ENCODE peak calls at places on chromosomes 4 and X, in seven cellular contexts. One of them, this sample, is unnamed.

GRCh38 chrX:16188687-16189086 is 21.4 kb downstream of the MAGEB17 start:
- DNase-seq in HFF-Myc: no peak
- DNase-seq in lower leg skin: no peak
- DNase-seq in prostate gland: no peak
- DNase-seq in NB4: no peak
- DNase-seq in neuronal stem cell: no peak
- DNase-seq in MM.1S: no peak
- DNase-seq in this sample: peak

GRCh38 chrX:12349201-12349600 is 210.9 kb downstream of the FRMPD4 start:
- DNase-seq in HFF-Myc: no peak
- DNase-seq in lower leg skin: no peak
- DNase-seq in prostate gland: no peak
- DNase-seq in NB4: no peak
- DNase-seq in neuronal stem cell: no peak
- DNase-seq in MM.1S: no peak
- DNase-seq in this sample: no peak

GRCh38 chr4:183142566-183143545 is 43.8 kb downstream of the WWC2 start:
- DNase-seq in HFF-Myc: peak
- DNase-seq in lower leg skin: peak
- DNase-seq in prostate gland: peak
- DNase-seq in NB4: peak
- DNase-seq in neuronal stem cell: no peak
- DNase-seq in MM.1S: no peak
- DNase-seq in this sample: peak

GRCh38 chr4:30380404-30380998 is 339.7 kb upstream of the PCDH7 start:
- DNase-seq in HFF-Myc: peak
- DNase-seq in lower leg skin: no peak
- DNase-seq in prostate gland: peak
- DNase-seq in NB4: peak
- DNase-seq in neuronal stem cell: peak
- DNase-seq in MM.1S: peak
- DNase-seq in this sample: peak

GRCh38 chr4:100175853-100176252 is 14.4 kb downstream of the DDIT4L start:
- DNase-seq in HFF-Myc: no peak
- DNase-seq in lower leg skin: no peak
- DNase-seq in prostate gland: no peak
- DNase-seq in NB4: no peak
- DNase-seq in neuronal stem cell: no peak
- DNase-seq in MM.1S: no peak
- DNase-seq in this sample: no peak

GRCh38 chr4:23759066-23759465 is 130.8 kb downstream of the PPARGC1A start:
- DNase-seq in HFF-Myc: no peak
- DNase-seq in lower leg skin: no peak
- DNase-seq in prostate gland: no peak
- DNase-seq in NB4: no peak
- DNase-seq in neuronal stem cell: no peak
- DNase-seq in MM.1S: no peak
- DNase-seq in this sample: no peak

GRCh38 chrX:139903229-139903628 is 29.6 kb downstream of the ATP11C start:
- DNase-seq in HFF-Myc: no peak
- DNase-seq in lower leg skin: no peak
- DNase-seq in prostate gland: no peak
- DNase-seq in NB4: no peak
- DNase-seq in neuronal stem cell: no peak
- DNase-seq in MM.1S: no peak
- DNase-seq in this sample: no peak

GRCh38 chrX:41333994-41334865 is at the start of gene DDX3X:
- DNase-seq in HFF-Myc: peak
- DNase-seq in lower leg skin: peak
- DNase-seq in prostate gland: peak
- DNase-seq in NB4: peak
- DNase-seq in neuronal stem cell: peak
- DNase-seq in MM.1S: peak
- DNase-seq in this sample: peak

GRCh38 chr4:152014280-152014679 is 253.5 kb upstream of the GATB start:
- DNase-seq in HFF-Myc: no peak
- DNase-seq in lower leg skin: no peak
- DNase-seq in prostate gland: no peak
- DNase-seq in NB4: no peak
- DNase-seq in neuronal stem cell: no peak
- DNase-seq in MM.1S: peak
- DNase-seq in this sample: no peak

GRCh38 chr4:111283066-111283677 is 660.3 kb upstream of the PITX2 start:
- DNase-seq in HFF-Myc: peak
- DNase-seq in lower leg skin: peak
- DNase-seq in prostate gland: peak
- DNase-seq in NB4: peak
- DNase-seq in neuronal stem cell: peak
- DNase-seq in MM.1S: peak
- DNase-seq in this sample: peak

GRCh38 chrX:114201622-114202021 is 382.3 kb upstream of the HTR2C start:
- DNase-seq in HFF-Myc: no peak
- DNase-seq in lower leg skin: no peak
- DNase-seq in prostate gland: no peak
- DNase-seq in NB4: no peak
- DNase-seq in neuronal stem cell: no peak
- DNase-seq in MM.1S: no peak
- DNase-seq in this sample: no peak

GRCh38 chrX:7889680-7890079 is 37.5 kb downstream of the PNPLA4 start:
- DNase-seq in HFF-Myc: no peak
- DNase-seq in lower leg skin: no peak
- DNase-seq in prostate gland: no peak
- DNase-seq in NB4: no peak
- DNase-seq in neuronal stem cell: no peak
- DNase-seq in MM.1S: peak
- DNase-seq in this sample: peak

GRCh38 chr4:17722361-17722710 is 59.1 kb downstream of the FAM184B start:
- DNase-seq in HFF-Myc: no peak
- DNase-seq in lower leg skin: peak
- DNase-seq in prostate gland: no peak
- DNase-seq in NB4: no peak
- DNase-seq in neuronal stem cell: no peak
- DNase-seq in MM.1S: no peak
- DNase-seq in this sample: peak

GRCh38 chrX:58025979-58026378 is 115.7 kb upstream of the ZXDA start:
- DNase-seq in HFF-Myc: no peak
- DNase-seq in lower leg skin: no peak
- DNase-seq in prostate gland: peak
- DNase-seq in NB4: peak
- DNase-seq in neuronal stem cell: no peak
- DNase-seq in MM.1S: peak
- DNase-seq in this sample: peak

GRCh38 chr4:138062929-138063328 is 179.2 kb downstream of the SLC7A11 start:
- DNase-seq in HFF-Myc: no peak
- DNase-seq in lower leg skin: no peak
- DNase-seq in prostate gland: no peak
- DNase-seq in NB4: no peak
- DNase-seq in neuronal stem cell: no peak
- DNase-seq in MM.1S: no peak
- DNase-seq in this sample: peak

GRCh38 chr4:188975271-188975670 is 836.0 kb downstream of the TRIML1 start:
- DNase-seq in HFF-Myc: no peak
- DNase-seq in lower leg skin: no peak
- DNase-seq in prostate gland: no peak
- DNase-seq in NB4: no peak
- DNase-seq in neuronal stem cell: no peak
- DNase-seq in MM.1S: no peak
- DNase-seq in this sample: no peak

GRCh38 chrX:21847342-21847741 is 7.9 kb downstream of the MBTPS2 start:
- DNase-seq in HFF-Myc: no peak
- DNase-seq in lower leg skin: no peak
- DNase-seq in prostate gland: no peak
- DNase-seq in NB4: no peak
- DNase-seq in neuronal stem cell: no peak
- DNase-seq in MM.1S: no peak
- DNase-seq in this sample: no peak

GRCh38 chr4:143531773-143532491 is 18.4 kb downstream of the SMARCA5 start:
- DNase-seq in HFF-Myc: no peak
- DNase-seq in lower leg skin: no peak
- DNase-seq in prostate gland: no peak
- DNase-seq in NB4: no peak
- DNase-seq in neuronal stem cell: no peak
- DNase-seq in MM.1S: no peak
- DNase-seq in this sample: peak

GRCh38 chr4:1055721-1056590 is 44.5 kb downstream of the FGFRL1 start:
- DNase-seq in HFF-Myc: no peak
- DNase-seq in lower leg skin: peak
- DNase-seq in prostate gland: peak
- DNase-seq in NB4: peak
- DNase-seq in neuronal stem cell: no peak
- DNase-seq in MM.1S: no peak
- DNase-seq in this sample: no peak

GRCh38 chr4:8121236-8122015 is 37.2 kb downstream of the ABLIM2 start:
- DNase-seq in HFF-Myc: no peak
- DNase-seq in lower leg skin: no peak
- DNase-seq in prostate gland: no peak
- DNase-seq in NB4: no peak
- DNase-seq in neuronal stem cell: no peak
- DNase-seq in MM.1S: no peak
- DNase-seq in this sample: no peak

GRCh38 chr4:8122746-8123145 is 35.9 kb downstream of the ABLIM2 start:
- DNase-seq in HFF-Myc: no peak
- DNase-seq in lower leg skin: no peak
- DNase-seq in prostate gland: no peak
- DNase-seq in NB4: no peak
- DNase-seq in neuronal stem cell: no peak
- DNase-seq in MM.1S: no peak
- DNase-seq in this sample: no peak

GRCh38 chr4:8118531-8118930 is 40.1 kb downstream of the ABLIM2 start:
- DNase-seq in HFF-Myc: no peak
- DNase-seq in lower leg skin: no peak
- DNase-seq in prostate gland: no peak
- DNase-seq in NB4: no peak
- DNase-seq in neuronal stem cell: no peak
- DNase-seq in MM.1S: no peak
- DNase-seq in this sample: no peak

GRCh38 chr4:8119877-8120276 is 38.7 kb downstream of the ABLIM2 start:
- DNase-seq in HFF-Myc: no peak
- DNase-seq in lower leg skin: no peak
- DNase-seq in prostate gland: no peak
- DNase-seq in NB4: no peak
- DNase-seq in neuronal stem cell: no peak
- DNase-seq in MM.1S: no peak
- DNase-seq in this sample: no peak

DNA sequence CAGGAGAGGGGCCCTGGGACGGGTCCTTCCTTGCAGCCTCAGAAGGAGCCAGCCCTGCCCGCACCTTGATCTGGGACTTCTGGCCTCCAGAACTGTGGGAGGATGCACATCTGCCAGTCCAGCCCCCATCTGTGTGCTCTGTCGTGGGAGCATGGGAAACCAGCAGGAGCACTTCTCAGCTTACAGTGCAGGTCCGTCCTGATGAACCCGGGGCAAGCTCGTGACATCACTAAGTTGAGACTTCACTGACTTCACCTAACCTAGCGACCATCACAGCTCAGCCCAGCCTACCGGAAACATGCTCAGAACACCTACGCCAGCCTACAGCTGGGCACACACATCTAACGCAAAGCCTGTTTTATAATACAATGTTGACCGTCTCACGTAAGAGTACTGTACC is 38.1 kb downstream of the ABLIM2 start:
- DNase-seq in HFF-Myc: no peak
- DNase-seq in lower leg skin: no peak
- DNase-seq in prostate gland: no peak
- DNase-seq in NB4: no peak
- DNase-seq in neuronal stem cell: no peak
- DNase-seq in MM.1S: no peak
- DNase-seq in this sample: no peak
- H3K4me3 ChIP-seq in HFF-Myc: no peak
- H3K4me3 ChIP-seq in lower leg skin: no peak
- H3K4me3 ChIP-seq in prostate gland: no peak
- H3K4me3 ChIP-seq in NB4: no peak
- H3K4me3 ChIP-seq in neuronal stem cell: no peak
- H3K4me3 ChIP-seq in MM.1S: no peak
- H3K4me3 ChIP-seq in this sample: no peak

GRCh38 chrX:109624022-109624421 is 950 bp downstream of the KCNE5 start:
- DNase-seq in HFF-Myc: no peak
- DNase-seq in lower leg skin: no peak
- DNase-seq in prostate gland: no peak
- DNase-seq in NB4: no peak
- DNase-seq in neuronal stem cell: no peak
- DNase-seq in MM.1S: no peak
- DNase-seq in this sample: no peak

GRCh38 chrX:109626637-109627036 is 1.7 kb upstream of the KCNE5 start:
- DNase-seq in HFF-Myc: no peak
- DNase-seq in lower leg skin: no peak
- DNase-seq in prostate gland: no peak
- DNase-seq in NB4: no peak
- DNase-seq in neuronal stem cell: no peak
- DNase-seq in MM.1S: no peak
- DNase-seq in this sample: no peak

GRCh38 chrX:109629310-109629709 is 4.3 kb upstream of the KCNE5 start:
- DNase-seq in HFF-Myc: no peak
- DNase-seq in lower leg skin: no peak
- DNase-seq in prostate gland: no peak
- DNase-seq in NB4: no peak
- DNase-seq in neuronal stem cell: no peak
- DNase-seq in MM.1S: no peak
- DNase-seq in this sample: no peak

GRCh38 chrX:109622270-109622669 is 2.7 kb downstream of the KCNE5 start:
- DNase-seq in HFF-Myc: no peak
- DNase-seq in lower leg skin: no peak
- DNase-seq in prostate gland: no peak
- DNase-seq in NB4: no peak
- DNase-seq in neuronal stem cell: no peak
- DNase-seq in MM.1S: no peak
- DNase-seq in this sample: no peak

GRCh38 chrX:109624641-109625311 is at the start of gene KCNE5:
- DNase-seq in HFF-Myc: no peak
- DNase-seq in lower leg skin: no peak
- DNase-seq in prostate gland: no peak
- DNase-seq in NB4: no peak
- DNase-seq in neuronal stem cell: peak
- DNase-seq in MM.1S: no peak
- DNase-seq in this sample: no peak
- H3K4me3 ChIP-seq in HFF-Myc: no peak
- H3K4me3 ChIP-seq in lower leg skin: no peak
- H3K4me3 ChIP-seq in prostate gland: no peak
- H3K4me3 ChIP-seq in NB4: no peak
- H3K4me3 ChIP-seq in neuronal stem cell: peak
- H3K4me3 ChIP-seq in MM.1S: no peak
- H3K4me3 ChIP-seq in this sample: no peak

GRCh38 chr4:139764192-139764591 is 98.6 kb downstream of the MGST2 start:
- DNase-seq in HFF-Myc: no peak
- DNase-seq in lower leg skin: no peak
- DNase-seq in prostate gland: no peak
- DNase-seq in NB4: no peak
- DNase-seq in neuronal stem cell: no peak
- DNase-seq in MM.1S: no peak
- DNase-seq in this sample: no peak
- H3K4me3 ChIP-seq in HFF-Myc: no peak
- H3K4me3 ChIP-seq in lower leg skin: no peak
- H3K4me3 ChIP-seq in prostate gland: no peak
- H3K4me3 ChIP-seq in NB4: no peak
- H3K4me3 ChIP-seq in neuronal stem cell: no peak
- H3K4me3 ChIP-seq in MM.1S: no peak
- H3K4me3 ChIP-seq in this sample: no peak

DNA sequence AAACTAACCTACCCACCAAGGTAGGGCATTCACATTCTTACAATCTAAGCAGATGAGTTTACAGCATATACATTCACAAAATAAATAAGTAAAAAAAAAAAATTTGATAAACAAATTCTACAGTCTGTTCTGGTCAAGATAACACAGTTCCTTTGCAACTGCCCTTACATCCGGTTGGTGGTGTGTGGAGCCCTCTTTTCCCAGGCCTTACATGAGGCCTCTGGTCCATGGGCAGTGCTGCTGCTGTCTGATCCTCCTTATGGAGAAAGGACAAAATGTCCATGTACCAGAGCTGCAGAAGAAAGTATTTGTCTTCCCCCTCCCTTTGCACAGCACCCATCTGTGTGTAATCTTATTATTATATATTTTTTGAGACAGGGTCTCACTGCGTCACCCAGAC is 2.2 kb upstream of the SEPTIN11 start:
- DNase-seq in HFF-Myc: no peak
- DNase-seq in lower leg skin: no peak
- DNase-seq in prostate gland: no peak
- DNase-seq in NB4: no peak
- DNase-seq in neuronal stem cell: no peak
- DNase-seq in MM.1S: no peak
- DNase-seq in this sample: no peak
- H3K4me3 ChIP-seq in HFF-Myc: peak
- H3K4me3 ChIP-seq in lower leg skin: no peak
- H3K4me3 ChIP-seq in prostate gland: no peak
- H3K4me3 ChIP-seq in NB4: no peak
- H3K4me3 ChIP-seq in neuronal stem cell: no peak
- H3K4me3 ChIP-seq in MM.1S: no peak
- H3K4me3 ChIP-seq in this sample: no peak

This sample was measured in bronchial epithelial cell.